ENCODE peak calls at places on chromosomes 12 and 14, in six cellular contexts. One of them, this sample, is unnamed.

GRCh38 chr14:84273181-84273580 is 1256.8 kb upstream of the FLRT2 start:
- DNase-seq in K562: no peak
- DNase-seq in fibroblast of pulmonary artery: peak; percentile 39
- DNase-seq in GDM1: no peak
- DNase-seq in HFFc6: no peak
- DNase-seq in stimulated activated CD4-positive, alpha-beta T cell treated with anti-CD3 and anti-CD28 coated beads, Interleukin-2, amount 100 ng/mL, for 24 hours: no peak
- DNase-seq in this sample: no peak

GRCh38 chr12:120453977-120454376 is 7.7 kb downstream of the GATC start:
- DNase-seq in stimulated activated CD4-positive, alpha-beta T cell treated with anti-CD3 and anti-CD28 coated beads, Interleukin-2, amount 100 ng/mL, for 24 hours: no peak
- DNase-seq in fibroblast of pulmonary artery: peak; percentile 27
- DNase-seq in HFFc6: no peak
- DNase-seq in K562: peak; percentile 47
- DNase-seq in GDM1: no peak
- DNase-seq in this sample: no peak

GRCh38 chr12:72448089-72448488 is 175.9 kb downstream of the TRHDE start:
- DNase-seq in K562: no peak
- DNase-seq in fibroblast of pulmonary artery: no peak
- DNase-seq in HFFc6: no peak
- DNase-seq in GDM1: no peak
- DNase-seq in stimulated activated CD4-positive, alpha-beta T cell treated with anti-CD3 and anti-CD28 coated beads, Interleukin-2, amount 100 ng/mL, for 24 hours: no peak
- DNase-seq in this sample: no peak

GRCh38 chr12:107514887-107515445 is 170.6 kb upstream of the PWP1 start:
- DNase-seq in GDM1: no peak
- DNase-seq in HFFc6: no peak
- DNase-seq in stimulated activated CD4-positive, alpha-beta T cell treated with anti-CD3 and anti-CD28 coated beads, Interleukin-2, amount 100 ng/mL, for 24 hours: no peak
- DNase-seq in fibroblast of pulmonary artery: peak; percentile 74
- DNase-seq in K562: no peak
- DNase-seq in this sample: no peak

GRCh38 chr12:104312654-104313053 is 9.1 kb downstream of the EID3 start:
- DNase-seq in fibroblast of pulmonary artery: no peak
- DNase-seq in stimulated activated CD4-positive, alpha-beta T cell treated with anti-CD3 and anti-CD28 coated beads, Interleukin-2, amount 100 ng/mL, for 24 hours: no peak
- DNase-seq in K562: no peak
- DNase-seq in HFFc6: no peak
- DNase-seq in GDM1: no peak
- DNase-seq in this sample: no peak

GRCh38 chr12:9634177-9634803 is 26.6 kb upstream of the KLRB1 start:
- DNase-seq in K562: peak; percentile 29
- DNase-seq in HFFc6: peak; percentile 30
- DNase-seq in GDM1: peak; percentile 45
- DNase-seq in stimulated activated CD4-positive, alpha-beta T cell treated with anti-CD3 and anti-CD28 coated beads, Interleukin-2, amount 100 ng/mL, for 24 hours: peak; percentile 87
- DNase-seq in fibroblast of pulmonary artery: peak; percentile 74
- DNase-seq in this sample: peak; percentile 39

GRCh38 chr12:56601503-56601902 is 28.6 kb downstream of the BAZ2A start:
- DNase-seq in K562: peak; percentile 41
- DNase-seq in fibroblast of pulmonary artery: peak; percentile 25
- DNase-seq in GDM1: no peak
- DNase-seq in stimulated activated CD4-positive, alpha-beta T cell treated with anti-CD3 and anti-CD28 coated beads, Interleukin-2, amount 100 ng/mL, for 24 hours: peak; percentile 36
- DNase-seq in HFFc6: no peak
- DNase-seq in this sample: peak; percentile 21

GRCh38 chr12:99418379-99418778 is 229.2 kb upstream of the GARIN6 start:
- DNase-seq in HFFc6: no peak
- DNase-seq in K562: no peak
- DNase-seq in stimulated activated CD4-positive, alpha-beta T cell treated with anti-CD3 and anti-CD28 coated beads, Interleukin-2, amount 100 ng/mL, for 24 hours: no peak
- DNase-seq in GDM1: no peak
- DNase-seq in fibroblast of pulmonary artery: no peak
- DNase-seq in this sample: no peak

GRCh38 chr12:45973526-45973925 is 16.8 kb downstream of the SCAF11 start:
- DNase-seq in fibroblast of pulmonary artery: peak; percentile 30
- DNase-seq in stimulated activated CD4-positive, alpha-beta T cell treated with anti-CD3 and anti-CD28 coated beads, Interleukin-2, amount 100 ng/mL, for 24 hours: no peak
- DNase-seq in GDM1: no peak
- DNase-seq in K562: no peak
- DNase-seq in HFFc6: peak; percentile 42
- DNase-seq in this sample: no peak

GRCh38 chr14:93133476-93133875 is 17.8 kb upstream of the ITPK1 start:
- DNase-seq in HFFc6: peak; percentile 44
- DNase-seq in K562: no peak
- DNase-seq in stimulated activated CD4-positive, alpha-beta T cell treated with anti-CD3 and anti-CD28 coated beads, Interleukin-2, amount 100 ng/mL, for 24 hours: no peak
- DNase-seq in GDM1: no peak
- DNase-seq in fibroblast of pulmonary artery: peak; percentile 89
- DNase-seq in this sample: no peak

GRCh38 chr12:81668475-81668874 is 90.7 kb downstream of the PPFIA2 start:
- DNase-seq in K562: no peak
- DNase-seq in HFFc6: peak; percentile 32
- DNase-seq in stimulated activated CD4-positive, alpha-beta T cell treated with anti-CD3 and anti-CD28 coated beads, Interleukin-2, amount 100 ng/mL, for 24 hours: peak; percentile 23
- DNase-seq in fibroblast of pulmonary artery: peak; percentile 80
- DNase-seq in GDM1: no peak
- DNase-seq in this sample: no peak

GRCh38 chr14:81247271-81247766 is 26.6 kb upstream of the GTF2A1 start:
- DNase-seq in fibroblast of pulmonary artery: no peak
- DNase-seq in K562: no peak
- DNase-seq in GDM1: no peak
- DNase-seq in HFFc6: no peak
- DNase-seq in stimulated activated CD4-positive, alpha-beta T cell treated with anti-CD3 and anti-CD28 coated beads, Interleukin-2, amount 100 ng/mL, for 24 hours: no peak
- DNase-seq in this sample: no peak

GRCh38 chr12:7387289-7387688 is 56.7 kb downstream of the CD163L1 start:
- DNase-seq in HFFc6: no peak
- DNase-seq in fibroblast of pulmonary artery: no peak
- DNase-seq in stimulated activated CD4-positive, alpha-beta T cell treated with anti-CD3 and anti-CD28 coated beads, Interleukin-2, amount 100 ng/mL, for 24 hours: no peak
- DNase-seq in K562: no peak
- DNase-seq in GDM1: no peak
- DNase-seq in this sample: no peak

GRCh38 chr12:6335451-6336078 is 6.3 kb downstream of the TNFRSF1A start:
- DNase-seq in HFFc6: peak; percentile 89
- DNase-seq in stimulated activated CD4-positive, alpha-beta T cell treated with anti-CD3 and anti-CD28 coated beads, Interleukin-2, amount 100 ng/mL, for 24 hours: peak; percentile 87
- DNase-seq in GDM1: peak; percentile 77
- DNase-seq in K562: peak; percentile 54
- DNase-seq in fibroblast of pulmonary artery: peak; percentile 87
- DNase-seq in this sample: no peak

GRCh38 chr12:75960954-75961661 is 70.5 kb downstream of the PHLDA1 start:
- DNase-seq in GDM1: no peak
- DNase-seq in fibroblast of pulmonary artery: no peak
- DNase-seq in HFFc6: no peak
- DNase-seq in stimulated activated CD4-positive, alpha-beta T cell treated with anti-CD3 and anti-CD28 coated beads, Interleukin-2, amount 100 ng/mL, for 24 hours: no peak
- DNase-seq in K562: no peak
- DNase-seq in this sample: no peak

GRCh38 chr14:97382616-97383226 is 585.5 kb downstream of the VRK1 start:
- DNase-seq in K562: no peak
- DNase-seq in GDM1: no peak
- DNase-seq in fibroblast of pulmonary artery: no peak
- DNase-seq in HFFc6: no peak
- DNase-seq in stimulated activated CD4-positive, alpha-beta T cell treated with anti-CD3 and anti-CD28 coated beads, Interleukin-2, amount 100 ng/mL, for 24 hours: no peak
- DNase-seq in this sample: no peak

This sample was measured in nephron progenitor cell.